ENCODE peak calls at places on chromosomes 4 and X, in eight cellular contexts. One of them, this sample, is unnamed.

GRCh38 chrX:27751976-27752375 is 55.8 kb upstream of the MAGEB10 start:
- DNase-seq in spleen: no peak
- DNase-seq in CD8-positive, alpha-beta T cell: no peak
- DNase-seq in kidney: no peak
- DNase-seq in BE2C: no peak
- DNase-seq in A673: no peak
- DNase-seq in cardiac muscle cell: peak; percentile 4
- DNase-seq in psoas muscle: no peak
- DNase-seq in this sample: no peak

GRCh38 chr4:786074-786741 is 39.7 kb downstream of the CPLX1 start:
- DNase-seq in psoas muscle: no peak
- DNase-seq in BE2C: no peak
- DNase-seq in kidney: peak; percentile 75
- DNase-seq in spleen: no peak
- DNase-seq in cardiac muscle cell: no peak
- DNase-seq in A673: no peak
- DNase-seq in CD8-positive, alpha-beta T cell: no peak
- DNase-seq in this sample: no peak

GRCh38 chr4:149029056-149029651 is 586.9 kb upstream of the NR3C2 start:
- DNase-seq in cardiac muscle cell: no peak
- DNase-seq in psoas muscle: no peak
- DNase-seq in spleen: no peak
- DNase-seq in kidney: no peak
- DNase-seq in A673: no peak
- DNase-seq in CD8-positive, alpha-beta T cell: no peak
- DNase-seq in BE2C: no peak
- DNase-seq in this sample: no peak

GRCh38 chr4:88734403-88734949 is 36.8 kb upstream of the NAP1L5 start:
- DNase-seq in kidney: no peak
- DNase-seq in BE2C: peak; percentile 56
- DNase-seq in spleen: no peak
- DNase-seq in cardiac muscle cell: no peak
- DNase-seq in A673: no peak
- DNase-seq in psoas muscle: no peak
- DNase-seq in CD8-positive, alpha-beta T cell: no peak
- DNase-seq in this sample: no peak

GRCh38 chr4:137274404-137274803 is 257.9 kb downstream of the PCDH18 start:
- DNase-seq in psoas muscle: no peak
- DNase-seq in cardiac muscle cell: peak; percentile 58
- DNase-seq in spleen: no peak
- DNase-seq in A673: peak; percentile 4
- DNase-seq in CD8-positive, alpha-beta T cell: no peak
- DNase-seq in BE2C: no peak
- DNase-seq in kidney: no peak
- DNase-seq in this sample: no peak

GRCh38 chr4:53942712-53943111 is 121.7 kb downstream of the CHIC2 start:
- DNase-seq in spleen: no peak
- DNase-seq in BE2C: no peak
- DNase-seq in cardiac muscle cell: no peak
- DNase-seq in psoas muscle: no peak
- DNase-seq in CD8-positive, alpha-beta T cell: no peak
- DNase-seq in kidney: no peak
- DNase-seq in A673: no peak
- DNase-seq in this sample: no peak

GRCh38 chr4:56742080-56742871 is 61.2 kb upstream of the HOPX start:
- DNase-seq in cardiac muscle cell: peak; percentile 34
- DNase-seq in CD8-positive, alpha-beta T cell: no peak
- DNase-seq in spleen: no peak
- DNase-seq in kidney: no peak
- DNase-seq in BE2C: no peak
- DNase-seq in psoas muscle: no peak
- DNase-seq in A673: no peak
- DNase-seq in this sample: no peak

GRCh38 chr4:13548059-13548983 is 4.0 kb upstream of the NKX3-2 start:
- DNase-seq in cardiac muscle cell: no peak
- DNase-seq in spleen: peak; percentile 69
- DNase-seq in CD8-positive, alpha-beta T cell: no peak
- DNase-seq in BE2C: no peak
- DNase-seq in kidney: peak; percentile 61
- DNase-seq in psoas muscle: no peak
- DNase-seq in A673: peak; percentile 57
- DNase-seq in this sample: no peak

GRCh38 chr4:45215976-45216542 is 489.7 kb upstream of the GNPDA2 start:
- DNase-seq in psoas muscle: no peak
- DNase-seq in BE2C: peak; percentile 51
- DNase-seq in spleen: no peak
- DNase-seq in CD8-positive, alpha-beta T cell: no peak
- DNase-seq in cardiac muscle cell: no peak
- DNase-seq in kidney: no peak
- DNase-seq in A673: no peak
- DNase-seq in this sample: no peak

DNA sequence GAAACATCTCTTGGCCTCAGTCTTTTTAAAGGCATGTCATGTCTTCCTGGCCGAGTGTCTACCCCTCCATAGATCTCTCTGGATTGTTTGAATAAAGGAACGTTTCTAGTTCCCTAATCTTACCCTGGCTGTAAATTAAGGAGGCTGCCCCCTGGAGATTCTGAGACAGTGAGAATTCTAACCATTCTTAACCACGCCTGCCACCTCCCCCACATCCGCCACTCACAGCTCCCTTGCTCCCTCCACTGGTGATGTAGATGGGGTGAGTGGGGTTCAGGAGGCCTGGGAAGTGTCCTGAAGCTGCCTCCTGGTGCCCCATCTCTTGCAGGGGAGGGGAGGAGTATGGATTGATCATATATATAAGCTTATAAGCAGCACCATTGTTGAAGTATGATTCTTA is 48.0 kb upstream of the TRIM2 start:
- DNase-seq in spleen: no peak
- DNase-seq in CD8-positive, alpha-beta T cell: no peak
- DNase-seq in kidney: no peak
- DNase-seq in BE2C: no peak
- DNase-seq in cardiac muscle cell: peak; percentile 22
- DNase-seq in psoas muscle: no peak
- DNase-seq in A673: peak; percentile 90
- DNase-seq in this sample: no peak
- TF ChIP-seq CTCF in spleen: no peak
- TF ChIP-seq CTCF in CD8-positive, alpha-beta T cell: no peak
- TF ChIP-seq CTCF in kidney: no peak
- TF ChIP-seq CTCF in BE2C: peak; percentile 17
- TF ChIP-seq CTCF in cardiac muscle cell: peak; percentile 16
- TF ChIP-seq CTCF in psoas muscle: no peak
- TF ChIP-seq CTCF in A673: peak; percentile 73
- TF ChIP-seq CTCF in this sample: no peak

GRCh38 chr4:5708171-5708828 is at the start of gene EVC2:
- DNase-seq in cardiac muscle cell: peak; percentile 80
- DNase-seq in A673: peak; percentile 67
- DNase-seq in psoas muscle: peak; percentile 81
- DNase-seq in BE2C: no peak
- DNase-seq in CD8-positive, alpha-beta T cell: peak; percentile 19
- DNase-seq in kidney: peak; percentile 92
- DNase-seq in spleen: no peak
- DNase-seq in this sample: peak; percentile 84

GRCh38 chr4:5711479-5712184 is 631 bp downstream of the EVC start:
- DNase-seq in cardiac muscle cell: peak; percentile 50
- DNase-seq in kidney: peak; percentile 81
- DNase-seq in CD8-positive, alpha-beta T cell: no peak
- DNase-seq in BE2C: no peak
- DNase-seq in psoas muscle: peak; percentile 43
- DNase-seq in A673: peak; percentile 33
- DNase-seq in spleen: no peak
- DNase-seq in this sample: peak; percentile 75

GRCh38 chr4:5708829-5709680 is 696 bp upstream of the EVC2 start:
- DNase-seq in spleen: no peak
- DNase-seq in cardiac muscle cell: no peak
- DNase-seq in psoas muscle: no peak
- DNase-seq in A673: peak; percentile 12
- DNase-seq in BE2C: no peak
- DNase-seq in kidney: no peak
- DNase-seq in CD8-positive, alpha-beta T cell: no peak
- DNase-seq in this sample: no peak

GRCh38 chr4:5710962-5711478 is at the start of gene EVC:
- DNase-seq in psoas muscle: peak; percentile 81
- DNase-seq in kidney: peak; percentile 93
- DNase-seq in BE2C: peak; percentile 42
- DNase-seq in cardiac muscle cell: peak; percentile 83
- DNase-seq in spleen: no peak
- DNase-seq in CD8-positive, alpha-beta T cell: no peak
- DNase-seq in A673: peak; percentile 89
- DNase-seq in this sample: peak; percentile 90

GRCh38 chr4:5710065-5710961 is 688 bp upstream of the EVC start:
- DNase-seq in cardiac muscle cell: peak; percentile 37
- DNase-seq in spleen: no peak
- DNase-seq in BE2C: no peak
- DNase-seq in A673: peak; percentile 54
- DNase-seq in kidney: no peak
- DNase-seq in psoas muscle: no peak
- DNase-seq in CD8-positive, alpha-beta T cell: no peak
- DNase-seq in this sample: no peak
- H3K4me1 ChIP-seq in cardiac muscle cell: no peaks in the 10 kb centered on the region
- H3K4me1 ChIP-seq in spleen: peaks cover 4% of the 10 kb centered on the region
- H3K4me1 ChIP-seq in BE2C: no peaks in the 10 kb centered on the region
- H3K4me1 ChIP-seq in A673: peaks cover 30% of the 10 kb centered on the region
- H3K4me1 ChIP-seq in kidney: peaks cover 30% of the 10 kb centered on the region
- H3K4me1 ChIP-seq in psoas muscle: no peaks in the 10 kb centered on the region
- H3K4me1 ChIP-seq in CD8-positive, alpha-beta T cell: no peaks in the 10 kb centered on the region
- H3K4me1 ChIP-seq in this sample: peaks cover 18% of the 10 kb centered on the region

GRCh38 chr4:41882622-41883347 is 52.4 kb upstream of the TMEM33 start:
- DNase-seq in BE2C: peak; percentile 80
- DNase-seq in CD8-positive, alpha-beta T cell: peak; percentile 25
- DNase-seq in A673: peak; percentile 47
- DNase-seq in cardiac muscle cell: peak; percentile 44
- DNase-seq in psoas muscle: no peak
- DNase-seq in spleen: peak; percentile 89
- DNase-seq in kidney: no peak
- DNase-seq in this sample: peak; percentile 74
- H3K4me3 ChIP-seq in BE2C: peak overlapping the region; percentile 86
- H3K4me3 ChIP-seq in CD8-positive, alpha-beta T cell: peak overlapping the region; percentile 52
- H3K4me3 ChIP-seq in A673: peak overlapping the region; percentile 40
- H3K4me3 ChIP-seq in cardiac muscle cell: peak overlapping the region; percentile 18
- H3K4me3 ChIP-seq in psoas muscle: peak overlapping the region; percentile 67
- H3K4me3 ChIP-seq in spleen: peak overlapping the region; percentile 17
- H3K4me3 ChIP-seq in kidney: peak overlapping the region; percentile 39
- H3K4me3 ChIP-seq in this sample: peak overlapping the region; percentile 40

GRCh38 chrX:5681159-5681558 is 547.5 kb downstream of the NLGN4X start:
- DNase-seq in A673: peak; percentile 70
- DNase-seq in CD8-positive, alpha-beta T cell: no peak
- DNase-seq in cardiac muscle cell: no peak
- DNase-seq in psoas muscle: no peak
- DNase-seq in spleen: no peak
- DNase-seq in BE2C: no peak
- DNase-seq in kidney: no peak
- DNase-seq in this sample: no peak
- TF ChIP-seq CTCF in A673: peak; percentile 59
- TF ChIP-seq CTCF in CD8-positive, alpha-beta T cell: no peak
- TF ChIP-seq CTCF in cardiac muscle cell: no peak
- TF ChIP-seq CTCF in psoas muscle: no peak
- TF ChIP-seq CTCF in spleen: no peak
- TF ChIP-seq CTCF in BE2C: no peak
- TF ChIP-seq CTCF in kidney: no peak
- TF ChIP-seq CTCF in this sample: no peak

DNA sequence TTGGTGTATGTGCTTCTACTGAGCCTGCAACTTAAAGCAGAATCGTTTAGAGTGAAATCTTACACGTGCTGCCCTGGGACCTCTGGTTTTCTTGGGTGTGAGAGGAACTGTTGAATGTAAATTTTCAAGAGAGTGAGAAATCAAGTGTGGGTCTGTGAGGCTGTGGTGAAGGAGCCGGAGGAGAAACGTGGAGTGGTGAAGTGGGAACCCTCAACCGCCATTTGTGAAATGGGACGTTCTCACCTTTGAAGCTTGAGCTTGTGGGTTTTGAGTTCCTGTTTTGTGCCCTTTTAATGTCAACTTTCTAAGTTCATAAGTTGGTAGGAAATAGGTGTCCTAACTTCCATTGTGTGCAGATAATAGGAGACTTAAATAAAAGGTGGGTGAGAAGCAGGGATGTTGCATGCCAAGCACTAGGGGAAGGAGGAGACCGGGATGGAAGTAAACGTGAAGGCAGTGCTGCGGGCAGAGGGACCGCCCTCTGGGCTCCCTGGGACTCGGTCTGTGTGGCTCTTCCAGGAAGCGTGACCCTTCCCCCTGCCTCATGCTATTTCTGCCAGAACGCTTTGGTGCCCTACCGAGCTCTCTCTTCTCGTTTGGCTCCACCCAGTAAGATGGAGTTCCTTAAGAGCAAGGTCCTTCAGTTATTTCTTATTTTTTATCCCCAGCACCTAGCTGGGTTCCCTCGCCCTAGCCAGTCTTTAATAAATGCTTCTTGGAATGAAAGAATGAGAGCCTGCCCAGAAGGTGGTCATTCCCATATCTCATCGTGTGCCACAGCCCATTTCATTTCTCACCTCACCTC is 56.0 kb downstream of the TMEM131L start:
- DNase-seq in spleen: no peak
- DNase-seq in cardiac muscle cell: no peak
- DNase-seq in kidney: no peak
- DNase-seq in CD8-positive, alpha-beta T cell: peak; percentile 37
- DNase-seq in A673: no peak
- DNase-seq in BE2C: no peak
- DNase-seq in psoas muscle: no peak
- DNase-seq in this sample: no peak
- H3K4me1 ChIP-seq in spleen: peaks cover 97% of the 10 kb centered on the region
- H3K4me1 ChIP-seq in cardiac muscle cell: no peaks in the 10 kb centered on the region
- H3K4me1 ChIP-seq in kidney: no peaks in the 10 kb centered on the region
- H3K4me1 ChIP-seq in CD8-positive, alpha-beta T cell: peaks cover 87% of the 10 kb centered on the region
- H3K4me1 ChIP-seq in A673: peaks cover 35% of the 10 kb centered on the region
- H3K4me1 ChIP-seq in BE2C: no peaks in the 10 kb centered on the region
- H3K4me1 ChIP-seq in psoas muscle: peaks cover 78% of the 10 kb centered on the region
- H3K4me1 ChIP-seq in this sample: peaks cover 27% of the 10 kb centered on the region

DNA sequence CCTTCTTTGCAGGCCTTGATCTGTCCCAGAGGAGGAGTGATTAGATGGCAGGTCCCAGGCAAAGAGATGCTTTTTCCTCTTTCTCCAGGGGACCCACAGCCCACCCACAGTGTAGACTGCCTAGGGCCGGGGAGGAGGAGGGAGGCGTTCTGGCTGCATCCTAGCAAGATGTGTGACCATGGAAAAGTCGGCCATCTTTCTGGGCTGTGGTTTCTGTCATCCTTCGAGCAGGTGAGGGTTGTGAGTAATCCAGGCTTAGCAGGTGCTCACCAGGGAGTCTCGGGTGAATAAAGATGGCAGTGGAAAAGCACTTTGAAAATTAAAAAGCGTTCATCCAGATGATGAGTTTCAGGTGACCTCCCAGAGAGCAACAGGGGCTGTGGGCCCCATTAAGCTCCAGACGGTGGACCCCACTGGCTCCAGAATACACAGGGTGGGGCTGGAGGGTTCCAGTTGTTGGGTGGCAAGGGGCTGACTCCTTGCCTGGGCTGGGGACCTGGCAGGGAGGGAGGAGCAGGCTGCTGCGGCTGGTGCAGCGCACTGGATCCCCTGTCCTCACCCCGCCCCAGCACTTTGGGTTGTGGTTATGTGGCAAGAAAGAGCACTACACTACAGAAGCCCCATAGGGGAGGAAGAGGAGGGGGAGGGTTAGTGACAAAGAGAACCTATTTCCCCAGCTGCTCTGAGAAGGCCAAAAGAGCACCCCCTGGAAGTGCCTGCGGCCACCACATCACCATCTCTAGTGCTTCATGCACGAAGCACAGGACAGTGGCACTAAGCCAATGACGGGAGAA is 23.7 kb downstream of the ELF4 start:
- DNase-seq in BE2C: no peak
- DNase-seq in kidney: no peak
- DNase-seq in psoas muscle: no peak
- DNase-seq in CD8-positive, alpha-beta T cell: peak; percentile 49
- DNase-seq in spleen: peak; percentile 93
- DNase-seq in A673: no peak
- DNase-seq in cardiac muscle cell: no peak
- DNase-seq in this sample: no peak
- H3K4me3 ChIP-seq in BE2C: no peak overlapping the region
- H3K4me3 ChIP-seq in kidney: no peak overlapping the region
- H3K4me3 ChIP-seq in psoas muscle: no peak overlapping the region
- H3K4me3 ChIP-seq in CD8-positive, alpha-beta T cell: peak overlapping the region; percentile 71
- H3K4me3 ChIP-seq in spleen: no peak overlapping the region
- H3K4me3 ChIP-seq in A673: no peak overlapping the region
- H3K4me3 ChIP-seq in cardiac muscle cell: no peak overlapping the region
- H3K4me3 ChIP-seq in this sample: peak overlapping the region; percentile 6

This sample was measured in upper lobe of right lung.